ENCODE peak calls at places on chromosomes 4 and X, in nine cellular contexts. P is HL-60, R is upper lobe of right lung, D is cardiac fibroblast, U is suprapubic skin, O is bronchial epithelial cell, X is fibroblast of pulmonary artery, B is Peyer's patch, F is MM.1S. V is an unnamed sample.
A peak's percentile ranks its signal among the peaks of the same experiment; 100 is the strongest.

GRCh38 chr4:52001616-52002015 is 18.5 kb downstream of the LRRC66 start:
- DNase-seq in P (no peak), O (peak; percentile 85), X (peak; percentile 10), B (no peak), U (no peak), F (no peak), R (no peak), D (peak; percentile 9), V (no peak)

GRCh38 chr4:77052352-77052751 is 23.4 kb downstream of the CCNI start:
- DNase-seq in D (peak; percentile 49), U (no peak), B (peak; percentile 70), P (peak; percentile 63), O (peak; percentile 59), X (peak; percentile 50), R (no peak), F (peak; percentile 46), V (no peak)

GRCh38 chr4:53551963-53552362 is 39.3 kb downstream of the LNX1 start:
- DNase-seq in B (no peak), U (no peak), D (no peak), X (peak; percentile 23), F (no peak), P (no peak), O (no peak), R (no peak), V (no peak)

GRCh38 chr4:13289391-13289790 is 194.7 kb downstream of the RAB28 start:
- DNase-seq in B (no peak), R (no peak), X (peak; percentile 76), O (peak; percentile 59), P (no peak), D (peak; percentile 57), F (no peak), U (no peak), V (no peak)

GRCh38 chr4:127211377-127212268 is 421.1 kb upstream of the INTU start:
- DNase-seq in U (no peak), P (no peak), D (no peak), B (no peak), O (no peak), X (no peak), F (no peak), R (no peak), V (no peak)

GRCh38 chr4:13484749-13485345 is 707 bp upstream of the RAB28 start:
- DNase-seq in B (no peak), R (no peak), U (no peak), F (peak; percentile 67), P (no peak), O (peak; percentile 36), X (peak; percentile 62), D (peak; percentile 61), V (no peak)

GRCh38 chr4:185847352-185848078 is 35.5 kb upstream of the SORBS2 start:
- DNase-seq in R (no peak), D (peak; percentile 81), U (no peak), B (no peak), O (peak; percentile 92), X (peak; percentile 78), F (no peak), P (no peak), V (no peak)

GRCh38 chr4:185945906-185946305 is 123.0 kb upstream of the TLR3 start:
- DNase-seq in B (no peak), O (no peak), X (no peak), R (no peak), P (no peak), D (no peak), U (no peak), F (no peak), V (no peak)

GRCh38 chrX:140709421-140709846 is at the start of gene LINC00632:
- DNase-seq in B (no peak), R (no peak), F (no peak), P (no peak), U (no peak), D (no peak), X (no peak), O (no peak), V (no peak)

GRCh38 chr4:2797545-2798305 is 4.8 kb downstream of the SH3BP2 start:
- DNase-seq in R (peak; percentile 65), U (peak; percentile 76), P (peak; percentile 48), D (no peak), X (no peak), O (no peak), B (peak; percentile 50), F (no peak), V (no peak)
- H3K4me3 ChIP-seq in R (peak overlapping the region; percentile 43), U (peak overlapping the region; percentile 40), P (peak overlapping the region; percentile 1), D (no peak overlapping the region), X (no peak overlapping the region), O (no peak overlapping the region), B (no peak overlapping the region), F (no peak overlapping the region), V (no peak overlapping the region)

GRCh38 chrX:21799767-21800166 is 39.6 kb upstream of the MBTPS2 start:
- DNase-seq in U (no peak), F (no peak), R (no peak), O (no peak), D (no peak), X (no peak), B (no peak), P (no peak), V (no peak)

GRCh38 chrX:21802054-21802660 is 37.3 kb upstream of the MBTPS2 start:
- DNase-seq in P (no peak), U (no peak), F (no peak), D (no peak), X (no peak), O (no peak), R (no peak), B (no peak), V (no peak)

GRCh38 chrX:21802844-21803243 is 36.6 kb upstream of the MBTPS2 start:
- DNase-seq in U (no peak), O (no peak), X (no peak), D (no peak), B (no peak), R (no peak), P (no peak), F (no peak), V (no peak)

GRCh38 chrX:21800344-21800770 is 39.1 kb upstream of the MBTPS2 start:
- DNase-seq in B (no peak), R (no peak), D (no peak), O (peak; percentile 9), U (no peak), P (no peak), F (no peak), X (no peak), V (peak; percentile 10)

DNA sequence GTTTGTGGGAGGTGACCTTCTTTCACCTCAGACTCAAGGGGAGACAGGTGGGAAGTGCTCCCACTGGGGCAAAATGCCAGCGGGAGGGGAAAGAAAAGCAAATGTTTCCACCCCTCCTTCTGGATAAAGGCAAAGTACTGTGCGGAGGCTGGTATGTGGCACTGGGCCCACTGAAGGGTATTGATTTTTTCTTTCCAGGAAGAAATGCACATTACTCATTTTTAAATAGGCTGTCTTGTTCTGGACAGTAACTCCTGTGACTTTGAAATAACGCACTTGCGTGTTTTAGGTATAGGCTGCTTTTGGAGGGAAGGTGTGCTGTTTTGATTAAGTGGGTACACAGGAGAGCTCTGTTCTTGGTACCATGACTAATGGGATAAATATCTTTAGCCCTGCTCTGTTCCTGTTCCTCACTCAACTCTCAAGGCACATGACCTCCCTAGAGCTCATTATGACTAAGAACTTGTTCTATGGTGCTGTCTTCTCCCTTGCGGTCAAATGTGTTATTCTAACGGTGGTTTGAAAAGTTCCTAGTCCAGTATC is 40.7 kb upstream of the MBTPS2 start:
- DNase-seq in B (no peak), O (peak; percentile 81), D (peak; percentile 24), U (no peak), F (no peak), R (no peak), P (no peak), X (peak; percentile 40), V (peak; percentile 60)
- TF ChIP-seq CTCF in B (no peak), O (no peak), D (no peak), U (no peak), F (no peak), R (no peak), P (no peak), X (no peak), V (no peak)

DNA sequence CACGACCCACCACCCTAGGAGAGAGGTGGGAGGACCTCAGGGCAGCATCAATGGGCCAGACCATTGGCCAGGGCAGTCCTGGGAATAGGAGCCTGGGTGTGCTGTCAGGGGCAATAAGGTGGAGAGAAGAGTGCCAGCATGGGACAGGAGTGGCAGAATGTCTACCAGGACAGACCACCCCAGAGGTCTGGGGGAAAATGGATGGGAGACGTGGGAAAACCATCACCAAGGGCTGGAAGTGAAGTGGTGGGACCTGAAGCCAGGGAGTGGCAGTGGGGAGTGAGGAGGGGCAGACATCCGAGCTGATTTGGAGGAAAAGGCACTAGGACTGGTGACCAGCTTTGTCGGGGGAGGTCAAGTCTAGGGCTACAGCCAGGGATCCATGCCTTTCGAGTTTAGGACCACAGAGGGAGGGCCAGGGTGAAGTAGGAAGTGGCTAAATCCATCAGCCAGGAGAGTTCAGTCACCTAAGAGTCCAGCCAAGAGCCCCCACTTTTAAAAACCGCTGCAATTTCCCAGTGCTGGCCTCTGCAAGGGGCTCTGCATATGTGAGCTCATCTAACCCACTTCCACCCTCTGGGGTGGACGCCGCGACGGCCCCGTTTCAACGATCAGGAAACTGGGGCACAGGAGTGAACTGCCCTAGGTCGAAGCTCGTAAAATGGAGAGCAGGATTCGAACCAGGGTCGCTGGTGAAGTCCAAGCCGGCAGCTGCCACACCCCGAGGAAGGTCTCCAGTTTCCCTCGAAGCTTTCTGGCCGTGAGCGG is 809 bp downstream of the EVC2 start:
- DNase-seq in O (no peak), R (no peak), U (no peak), X (no peak), D (no peak), B (no peak), F (no peak), P (no peak), V (no peak)
- H3K4me3 ChIP-seq in O (peak overlapping the region; percentile 49), R (peak overlapping the region; percentile 81), U (peak overlapping the region; percentile 69), X (peak overlapping the region; percentile 74), D (peak overlapping the region; percentile 67), B (peak overlapping the region; percentile 46), F (peak overlapping the region; percentile 67), P (no peak overlapping the region), V (peak overlapping the region; percentile 82)

DNA sequence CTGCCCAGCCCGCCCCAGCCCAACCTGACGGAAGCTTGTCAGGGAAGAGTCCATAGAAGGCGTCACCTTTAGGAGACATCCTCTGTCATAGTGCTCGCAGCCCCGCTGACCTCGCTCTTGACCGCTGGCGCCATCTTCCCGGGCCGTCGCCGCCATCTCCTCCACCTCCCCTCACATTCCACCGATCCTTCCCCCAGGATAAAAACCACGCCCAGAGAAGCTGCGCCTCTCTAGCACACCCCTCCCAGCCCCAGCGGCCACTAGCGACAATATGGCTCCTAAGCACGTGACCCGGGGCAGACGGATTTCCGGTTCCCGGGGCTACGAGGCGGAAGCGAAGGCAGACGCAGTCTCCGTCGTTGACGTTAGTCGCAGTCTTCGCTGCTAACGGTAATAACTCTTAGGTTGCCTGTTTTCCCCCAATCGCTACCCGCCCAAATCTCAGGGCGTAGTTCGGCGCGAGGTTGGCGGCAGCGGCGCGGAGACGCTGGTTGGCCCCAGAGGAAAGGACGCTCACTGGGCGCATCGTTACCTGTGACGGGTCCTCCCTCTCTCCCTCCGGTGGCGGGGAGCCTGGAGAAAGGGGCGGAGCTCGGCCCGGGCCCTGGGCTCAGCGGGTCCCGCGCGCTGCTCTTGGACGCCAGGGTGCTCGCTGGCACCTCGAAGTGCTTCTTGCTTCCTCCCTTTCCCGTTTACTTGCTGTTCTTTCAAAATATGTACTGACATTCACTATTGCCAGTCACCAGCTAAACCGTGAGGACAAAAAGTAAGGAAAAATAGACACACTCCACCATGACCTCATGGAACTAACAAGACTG is at the start of the genes RCHY1 and THAP6:
- DNase-seq in U (peak; percentile 98), D (peak; percentile 96), X (peak; percentile 96), B (peak; percentile 97), O (peak; percentile 87), R (peak; percentile 98), P (peak; percentile 97), F (peak; percentile 97), V (peak; percentile 71)
- TF ChIP-seq CTCF in U (no peak), D (no peak), X (no peak), B (no peak), O (no peak), R (no peak), P (no peak), F (peak; percentile 7), V (peak; percentile 6)

V was measured in epithelial cell of proximal tubule.